ENCODE peak calls at places on chromosomes 13 and 19, in five cellular contexts. One of them, this sample, is unnamed.

GRCh38 chr13:42964681-42965305 is 27.2 kb downstream of the EPSTI1 start:
- DNase-seq in A549: no peak
- DNase-seq in stomach: no peak
- DNase-seq in IMR-90: peak
- DNase-seq in neuronal stem cell: no peak
- DNase-seq in this sample: peak

GRCh38 chr13:20462533-20462915 is 63.1 kb downstream of the CRYL1 start:
- DNase-seq in A549: no peak
- DNase-seq in stomach: no peak
- DNase-seq in IMR-90: no peak
- DNase-seq in neuronal stem cell: no peak
- DNase-seq in this sample: no peak

GRCh38 chr19:35913589-35913988 is 5.5 kb upstream of the TYROBP start:
- DNase-seq in A549: no peak
- DNase-seq in stomach: no peak
- DNase-seq in IMR-90: peak
- DNase-seq in neuronal stem cell: no peak
- DNase-seq in this sample: no peak

GRCh38 chr19:7360393-7360984 is 11.8 kb downstream of the ARHGEF18 start:
- DNase-seq in A549: no peak
- DNase-seq in stomach: no peak
- DNase-seq in IMR-90: peak
- DNase-seq in neuronal stem cell: no peak
- DNase-seq in this sample: no peak

GRCh38 chr13:66519259-66519658 is 710.9 kb downstream of the PCDH9 start:
- DNase-seq in A549: no peak
- DNase-seq in stomach: no peak
- DNase-seq in IMR-90: no peak
- DNase-seq in neuronal stem cell: no peak
- DNase-seq in this sample: no peak

GRCh38 chr13:46181799-46182490 is at the start of gene LCP1:
- DNase-seq in A549: no peak
- DNase-seq in stomach: peak
- DNase-seq in IMR-90: no peak
- DNase-seq in neuronal stem cell: no peak
- DNase-seq in this sample: no peak

GRCh38 chr19:42069619-42070293 is at the start of gene GRIK5:
- DNase-seq in A549: no peak
- DNase-seq in stomach: no peak
- DNase-seq in IMR-90: no peak
- DNase-seq in neuronal stem cell: no peak
- DNase-seq in this sample: no peak

GRCh38 chr13:113410472-113411201 is 42.7 kb downstream of the ADPRHL1 start:
- DNase-seq in A549: peak
- DNase-seq in stomach: no peak
- DNase-seq in IMR-90: peak
- DNase-seq in neuronal stem cell: no peak
- DNase-seq in this sample: peak

GRCh38 chr19:34224996-34225658 is 29.2 kb upstream of the GARRE1 start:
- DNase-seq in A549: no peak
- DNase-seq in stomach: no peak
- DNase-seq in IMR-90: peak
- DNase-seq in neuronal stem cell: no peak
- DNase-seq in this sample: no peak

GRCh38 chr19:17468302-17469091 is 1.8 kb upstream of the SLC27A1 start:
- DNase-seq in A549: no peak
- DNase-seq in stomach: peak
- DNase-seq in IMR-90: no peak
- DNase-seq in neuronal stem cell: no peak
- DNase-seq in this sample: no peak

GRCh38 chr19:21202865-21203494 is 61.1 kb downstream of the ZNF431 start:
- DNase-seq in A549: peak
- DNase-seq in stomach: no peak
- DNase-seq in IMR-90: peak
- DNase-seq in neuronal stem cell: peak
- DNase-seq in this sample: no peak

GRCh38 chr19:49924004-49924880 is 4.8 kb upstream of the ATF5 start:
- DNase-seq in A549: no peak
- DNase-seq in stomach: no peak
- DNase-seq in IMR-90: no peak
- DNase-seq in neuronal stem cell: no peak
- DNase-seq in this sample: no peak

GRCh38 chr19:39645800-39646411 is 9.8 kb upstream of the LGALS16 start:
- DNase-seq in A549: no peak
- DNase-seq in stomach: no peak
- DNase-seq in IMR-90: peak
- DNase-seq in neuronal stem cell: peak
- DNase-seq in this sample: no peak

GRCh38 chr19:16366433-16367268 is 42.0 kb downstream of the KLF2 start:
- DNase-seq in A549: no peak
- DNase-seq in stomach: no peak
- DNase-seq in IMR-90: no peak
- DNase-seq in neuronal stem cell: no peak
- DNase-seq in this sample: no peak

GRCh38 chr19:3868770-3869456 is at the start of gene ZFR2:
- DNase-seq in A549: no peak
- DNase-seq in stomach: no peak
- DNase-seq in IMR-90: no peak
- DNase-seq in neuronal stem cell: no peak
- DNase-seq in this sample: no peak
- H3K27ac ChIP-seq in A549: peak
- H3K27ac ChIP-seq in stomach: no peak
- H3K27ac ChIP-seq in IMR-90: no peak
- H3K27ac ChIP-seq in neuronal stem cell: peak
- H3K27ac ChIP-seq in this sample: no peak

GRCh38 chr19:20072936-20073335 is 4.9 kb upstream of the ZNF90 start:
- DNase-seq in A549: no peak
- DNase-seq in stomach: no peak
- DNase-seq in IMR-90: no peak
- DNase-seq in neuronal stem cell: no peak
- DNase-seq in this sample: no peak

GRCh38 chr19:20078696-20079095 is 896 bp downstream of the ZNF90 start:
- DNase-seq in A549: no peak
- DNase-seq in stomach: no peak
- DNase-seq in IMR-90: peak
- DNase-seq in neuronal stem cell: peak
- DNase-seq in this sample: no peak

GRCh38 chr19:20079487-20079886 is 1.7 kb downstream of the ZNF90 start:
- DNase-seq in A549: no peak
- DNase-seq in stomach: no peak
- DNase-seq in IMR-90: no peak
- DNase-seq in neuronal stem cell: no peak
- DNase-seq in this sample: no peak

DNA sequence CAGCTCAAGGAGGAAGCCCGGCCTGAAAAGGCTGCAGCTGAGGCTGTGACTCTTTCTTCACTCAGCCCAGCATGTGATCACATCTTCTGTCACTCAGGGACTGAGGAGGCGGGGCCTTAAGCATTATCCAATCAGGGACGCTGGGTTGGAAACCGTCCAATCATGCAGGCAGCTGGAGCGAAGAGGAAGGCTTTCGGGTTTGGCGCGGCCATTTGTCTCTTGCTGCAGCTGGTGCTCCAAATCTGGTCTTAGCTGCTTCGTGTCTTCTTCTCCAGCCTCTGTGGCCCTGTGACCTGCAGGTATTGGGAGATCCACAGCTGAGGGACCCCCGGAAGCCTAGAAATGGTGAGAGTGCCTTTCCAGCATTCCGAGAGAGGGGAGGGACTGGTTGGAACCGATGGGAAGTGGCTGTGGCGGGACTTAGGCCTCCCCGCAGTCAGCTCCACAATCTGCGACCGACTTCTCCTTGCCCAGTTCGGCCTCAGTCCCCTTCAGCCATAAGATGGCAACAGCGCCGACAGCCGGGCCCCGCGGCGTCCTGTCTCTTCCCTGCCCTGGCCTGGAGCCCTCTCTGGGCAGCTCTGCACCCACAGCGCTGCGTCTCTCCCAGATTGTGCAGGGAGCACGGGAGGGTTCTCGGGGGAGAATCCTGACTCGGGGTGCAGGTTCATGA is at the start of gene ZNF90:
- DNase-seq in A549: no peak
- DNase-seq in stomach: peak
- DNase-seq in IMR-90: peak
- DNase-seq in neuronal stem cell: peak
- DNase-seq in this sample: no peak
- H3K27ac ChIP-seq in A549: no peak
- H3K27ac ChIP-seq in stomach: peak
- H3K27ac ChIP-seq in IMR-90: peak
- H3K27ac ChIP-seq in neuronal stem cell: peak
- H3K27ac ChIP-seq in this sample: no peak

DNA sequence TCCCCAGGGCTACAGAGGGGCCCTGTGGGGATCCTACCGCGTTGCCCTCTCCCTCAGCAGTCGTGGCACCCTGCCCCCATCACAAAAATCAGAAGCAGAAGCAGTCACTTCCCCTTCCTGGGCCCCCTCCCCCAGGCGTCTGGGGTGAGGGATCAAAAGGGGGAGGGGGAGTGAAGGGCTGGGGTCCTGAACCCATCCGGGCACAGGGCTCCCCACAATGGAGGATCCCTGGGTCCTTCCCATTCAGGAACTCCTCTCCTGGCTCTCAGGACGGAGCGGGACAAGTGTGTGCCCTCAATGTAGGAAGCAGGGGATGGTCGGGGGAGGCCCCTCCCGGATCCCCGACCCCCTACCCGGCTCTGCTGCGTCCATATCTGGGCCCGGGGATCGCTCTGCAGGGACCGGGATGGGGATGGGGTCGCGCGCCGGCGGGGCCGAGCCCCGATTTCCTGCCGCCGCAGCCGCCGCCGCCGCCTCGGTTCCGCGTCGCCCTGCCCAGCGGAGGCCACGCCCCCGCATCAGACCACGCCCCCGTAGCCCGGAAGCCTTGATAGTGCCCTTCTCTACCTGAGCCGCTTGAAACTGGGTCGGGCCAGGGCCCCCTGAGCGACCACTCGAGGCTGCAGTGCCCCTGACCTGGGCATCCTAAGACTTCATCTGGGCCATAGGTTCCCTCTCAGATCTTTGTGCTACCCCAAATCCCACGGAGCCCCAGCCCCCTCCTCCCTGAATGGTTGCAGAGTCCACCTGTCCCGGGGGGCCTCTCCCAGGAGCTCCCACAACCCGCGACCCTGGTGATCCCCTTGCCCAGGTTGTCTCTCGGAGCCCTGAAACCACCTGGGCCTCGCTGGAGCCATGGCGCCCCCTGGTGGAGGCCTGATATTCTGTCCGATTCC is at the start of gene GMIP:
- DNase-seq in A549: peak
- DNase-seq in stomach: peak
- DNase-seq in IMR-90: peak
- DNase-seq in neuronal stem cell: peak
- DNase-seq in this sample: peak
- H3K27ac ChIP-seq in A549: peak
- H3K27ac ChIP-seq in stomach: peak
- H3K27ac ChIP-seq in IMR-90: peak
- H3K27ac ChIP-seq in neuronal stem cell: peak
- H3K27ac ChIP-seq in this sample: peak

GRCh38 chr19:48872182-48872883 is at the start of gene PPP1R15A:
- DNase-seq in A549: peak
- DNase-seq in stomach: peak
- DNase-seq in IMR-90: peak
- DNase-seq in neuronal stem cell: peak
- DNase-seq in this sample: peak
- H3K27ac ChIP-seq in A549: peak
- H3K27ac ChIP-seq in stomach: peak
- H3K27ac ChIP-seq in IMR-90: peak
- H3K27ac ChIP-seq in neuronal stem cell: peak
- H3K27ac ChIP-seq in this sample: peak

GRCh38 chr19:726993-727956 is 18.5 kb downstream of the PALM start:
- DNase-seq in A549: no peak
- DNase-seq in stomach: no peak
- DNase-seq in IMR-90: no peak
- DNase-seq in neuronal stem cell: no peak
- DNase-seq in this sample: no peak
- H3K27ac ChIP-seq in A549: no peak
- H3K27ac ChIP-seq in stomach: peak
- H3K27ac ChIP-seq in IMR-90: no peak
- H3K27ac ChIP-seq in neuronal stem cell: no peak
- H3K27ac ChIP-seq in this sample: no peak

GRCh38 chr13:82717249-82717648 is 1165.0 kb downstream of the SLITRK1 start:
- DNase-seq in A549: no peak
- DNase-seq in stomach: no peak
- DNase-seq in IMR-90: peak
- DNase-seq in neuronal stem cell: no peak
- DNase-seq in this sample: peak

GRCh38 chr13:82713681-82714405 is 1168.4 kb downstream of the SLITRK1 start:
- DNase-seq in A549: no peak
- DNase-seq in stomach: no peak
- DNase-seq in IMR-90: peak
- DNase-seq in neuronal stem cell: no peak
- DNase-seq in this sample: peak
- H3K27ac ChIP-seq in A549: no peak
- H3K27ac ChIP-seq in stomach: no peak
- H3K27ac ChIP-seq in IMR-90: no peak
- H3K27ac ChIP-seq in neuronal stem cell: no peak
- H3K27ac ChIP-seq in this sample: no peak

GRCh38 chr13:22110368-22110767 is 439.5 kb downstream of the FGF9 start:
- DNase-seq in A549: no peak
- DNase-seq in stomach: no peak
- DNase-seq in IMR-90: no peak
- DNase-seq in neuronal stem cell: no peak
- DNase-seq in this sample: no peak
- H3K27ac ChIP-seq in A549: no peak
- H3K27ac ChIP-seq in stomach: no peak
- H3K27ac ChIP-seq in IMR-90: no peak
- H3K27ac ChIP-seq in neuronal stem cell: no peak
- H3K27ac ChIP-seq in this sample: no peak

DNA sequence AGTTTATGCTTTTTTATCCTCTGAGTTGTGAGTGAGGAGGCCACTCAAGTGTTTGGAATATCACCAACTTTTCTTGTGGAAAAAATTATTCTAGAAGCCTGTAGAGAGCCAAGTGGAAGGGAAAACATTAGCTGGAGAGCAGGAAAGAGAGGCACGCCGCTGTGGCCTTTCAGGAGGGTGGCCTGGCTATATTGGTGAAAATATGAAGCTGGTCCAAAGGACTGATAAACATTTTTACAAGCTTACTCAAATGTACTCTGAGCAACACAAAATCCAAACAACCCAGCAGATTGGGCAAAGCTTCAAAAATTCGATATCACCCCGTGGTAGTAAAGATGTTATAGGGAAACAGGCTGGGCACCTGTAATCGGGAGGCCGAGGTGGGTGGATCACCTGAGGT is 2.4 kb upstream of the EIF3G start:
- DNase-seq in A549: no peak
- DNase-seq in stomach: no peak
- DNase-seq in IMR-90: peak
- DNase-seq in neuronal stem cell: no peak
- DNase-seq in this sample: peak
- H3K27ac ChIP-seq in A549: no peak
- H3K27ac ChIP-seq in stomach: peak
- H3K27ac ChIP-seq in IMR-90: peak
- H3K27ac ChIP-seq in neuronal stem cell: no peak
- H3K27ac ChIP-seq in this sample: peak

GRCh38 chr13:105184221-105184620 is 1351.2 kb downstream of the EFNB2 start:
- DNase-seq in A549: no peak
- DNase-seq in stomach: no peak
- DNase-seq in IMR-90: no peak
- DNase-seq in neuronal stem cell: no peak
- DNase-seq in this sample: no peak
- H3K27ac ChIP-seq in A549: no peak
- H3K27ac ChIP-seq in stomach: no peak
- H3K27ac ChIP-seq in IMR-90: no peak
- H3K27ac ChIP-seq in neuronal stem cell: no peak
- H3K27ac ChIP-seq in this sample: no peak